ENCODE peak calls at places on chromosomes 1 and 21, in four cellular contexts. B is Karpas-422, X is astrocyte of the cerebellum, O is HCT116. E is an unnamed sample.

GRCh38 chr1:42506576-42506975 is 43.5 kb downstream of the CCDC30 start:
- DNase-seq in B (no peak), X (no peak), O (no peak), E (no peak)

GRCh38 chr1:11940260-11940921 is 5.9 kb downstream of the PLOD1 start:
- DNase-seq in B (no peak), X (no peak), O (no peak), E (no peak)

GRCh38 chr1:177432897-177433296 is 262.1 kb downstream of the BRINP2 start:
- DNase-seq in B (peak; percentile 56), X (no peak), O (no peak), E (peak; percentile 9)

GRCh38 chr1:201736707-201737320 is 92.1 kb upstream of the IPO9 start:
- DNase-seq in B (no peak), X (no peak), O (no peak), E (no peak)

GRCh38 chr21:42162831-42163510 is 56.0 kb upstream of the ABCG1 start:
- DNase-seq in B (no peak), X (no peak), O (no peak), E (no peak)

GRCh38 chr1:99198377-99198776 is 65.9 kb upstream of the PLPPR4 start:
- DNase-seq in B (no peak), X (no peak), O (no peak), E (no peak)

GRCh38 chr1:54289061-54289938 is 89.3 kb downstream of the MRPL37 start:
- DNase-seq in B (no peak), X (no peak), O (no peak), E (no peak)

GRCh38 chr1:56194911-56195310 is 384.5 kb downstream of the PLPP3 start:
- DNase-seq in B (no peak), X (no peak), O (no peak), E (no peak)

GRCh38 chr1:230185076-230186001 is 118.3 kb downstream of the GALNT2 start:
- DNase-seq in B (no peak), X (no peak), O (no peak), E (peak; percentile 50)

GRCh38 chr1:153663211-153663610 is 4.7 kb downstream of the SNAPIN start:
- DNase-seq in B (no peak), X (no peak), O (no peak), E (no peak)

GRCh38 chr1:177969825-177970371 is at the start of gene SEC16B:
- DNase-seq in B (no peak), X (no peak), O (no peak), E (no peak)

GRCh38 chr1:160101717-160102522 is 3.5 kb upstream of the IGSF8 start:
- DNase-seq in B (no peak), X (no peak), O (no peak), E (no peak)

GRCh38 chr1:117048431-117049133 is 11.5 kb upstream of the TTF2 start:
- DNase-seq in B (no peak), X (no peak), O (no peak), E (no peak)

GRCh38 chr1:94327001-94327685 is 89.8 kb upstream of the ARHGAP29 start:
- DNase-seq in B (no peak), X (peak; percentile 22), O (peak; percentile 84), E (no peak)

GRCh38 chr1:39196244-39197215 is 8.0 kb upstream of the MACF1 start:
- DNase-seq in B (no peak), X (peak; percentile 82), O (no peak), E (peak; percentile 97)

GRCh38 chr1:15424146-15424667 is 14.0 kb upstream of the CTRC start:
- DNase-seq in B (peak; percentile 40), X (no peak), O (no peak), E (no peak)

GRCh38 chr1:9901148-9902059 is 8.7 kb downstream of the CTNNBIP1 start:
- DNase-seq in B (no peak), X (no peak), O (no peak), E (no peak)

GRCh38 chr21:39669976-39670671 is 57.4 kb downstream of the B3GALT5 start:
- DNase-seq in B (no peak), X (no peak), O (no peak), E (no peak)

GRCh38 chr1:95013948-95014574 is 58.7 kb downstream of the ALG14 start:
- DNase-seq in B (no peak), X (no peak), O (no peak), E (no peak)

GRCh38 chr1:41073971-41074370 is 52.4 kb upstream of the SLFNL1 start:
- DNase-seq in B (no peak), X (no peak), O (no peak), E (no peak)

GRCh38 chr1:173383341-173383740 is 93.8 kb upstream of the PRDX6 start:
- DNase-seq in B (no peak), X (peak; percentile 33), O (no peak), E (no peak)

GRCh38 chr1:12451560-12451900 is 166.5 kb downstream of the DHRS3 start:
- DNase-seq in B (no peak), X (no peak), O (no peak), E (no peak)

GRCh38 chr1:241934181-241934815 is 23.3 kb upstream of the BECN2 start:
- DNase-seq in B (no peak), X (peak; percentile 75), O (no peak), E (no peak)

GRCh38 chr21:36082140-36082742 is 12.4 kb downstream of the CBR1 start:
- DNase-seq in B (peak; percentile 29), X (no peak), O (no peak), E (no peak)

GRCh38 chr1:29196863-29197589 is 15.3 kb upstream of the SRSF4 start:
- DNase-seq in B (no peak), X (peak; percentile 54), O (no peak), E (no peak)

GRCh38 chr1:185645686-185646085 is 88.5 kb upstream of the HMCN1 start:
- DNase-seq in B (no peak), X (no peak), O (no peak), E (no peak)

GRCh38 chr1:155160128-155160527 is 13.0 kb downstream of the KRTCAP2 start:
- DNase-seq in B (no peak), X (no peak), O (no peak), E (no peak)

GRCh38 chr1:192967211-192967877 is 91.8 kb downstream of the UCHL5 start:
- DNase-seq in B (no peak), X (no peak), O (no peak), E (no peak)

GRCh38 chr1:116232989-116233514 is 121.9 kb downstream of the MAB21L3 start:
- DNase-seq in B (peak; percentile 94), X (no peak), O (no peak), E (no peak)

GRCh38 chr1:93874025-93874651 is 4.9 kb downstream of the DNTTIP2 start:
- DNase-seq in B (peak; percentile 44), X (peak; percentile 38), O (no peak), E (peak; percentile 32)

GRCh38 chr1:157089789-157090188 is 9.8 kb downstream of the ETV3L start:
- DNase-seq in B (no peak), X (no peak), O (no peak), E (no peak)

GRCh38 chr1:180594723-180595122 is 36.0 kb downstream of the OVAAL start:
- DNase-seq in B (no peak), X (no peak), O (no peak), E (no peak)

GRCh38 chr1:147434926-147435325 is 106.4 kb upstream of the BCL9 start:
- DNase-seq in B (peak; percentile 79), X (no peak), O (no peak), E (no peak)

GRCh38 chr1:74995848-74996247 is 138.3 kb upstream of the LHX8 start:
- DNase-seq in B (no peak), X (no peak), O (no peak), E (no peak)

GRCh38 chr1:31831397-31832378 is 15.9 kb upstream of the SPOCD1 start:
- DNase-seq in B (no peak), X (no peak), O (no peak), E (no peak)

GRCh38 chr1:66012076-66012769 is 219.5 kb downstream of the PDE4B start:
- DNase-seq in B (no peak), X (no peak), O (no peak), E (peak; percentile 45)

GRCh38 chr1:36639461-36639860 is 156.7 kb upstream of the CSF3R start:
- DNase-seq in B (no peak), X (no peak), O (no peak), E (no peak)

GRCh38 chr1:240575976-240576666 is 35.8 kb downstream of the GREM2 start:
- DNase-seq in B (no peak), X (peak; percentile 47), O (no peak), E (peak; percentile 82)
- H3K4me3 ChIP-seq in B (peak overlapping the region; percentile 34), X (peak overlapping the region; percentile 0), O (no peak overlapping the region), E (no peak overlapping the region)

GRCh38 chr21:45980697-45981096 is 873 bp upstream of the COL6A1 start:
- DNase-seq in B (no peak), X (no peak), O (no peak), E (no peak)
- H3K4me3 ChIP-seq in B (no peak overlapping the region), X (peak overlapping the region; percentile 36), O (peak overlapping the region; percentile 62), E (peak overlapping the region; percentile 53)

GRCh38 chr1:184296466-184297243 is 90.2 kb upstream of the C1orf21 start:
- DNase-seq in B (no peak), X (peak; percentile 83), O (no peak), E (peak; percentile 76)
- H3K4me3 ChIP-seq in B (no peak overlapping the region), X (no peak overlapping the region), O (no peak overlapping the region), E (no peak overlapping the region)

DNA sequence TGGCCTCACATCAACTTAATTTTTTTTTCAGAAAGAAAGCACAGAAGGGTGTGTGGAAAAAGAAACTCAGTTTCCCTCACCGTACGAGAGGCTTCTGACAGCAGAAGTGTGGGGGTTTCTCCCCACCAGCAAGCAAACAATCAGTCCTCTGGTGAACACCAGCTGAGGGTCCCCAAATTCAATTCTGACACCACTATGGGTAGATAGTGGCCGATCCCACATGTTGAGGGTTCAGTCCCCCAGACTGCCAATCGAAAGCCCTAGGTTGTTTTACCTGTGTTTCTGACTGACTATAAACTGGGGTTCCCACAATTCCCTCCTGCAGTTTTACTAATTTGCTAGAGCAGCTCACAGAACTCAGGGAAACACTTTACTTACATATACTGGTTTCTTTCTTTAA is 2.1 kb downstream of the IFI6 start:
- DNase-seq in B (no peak), X (no peak), O (no peak), E (no peak)
- H3K4me3 ChIP-seq in B (no peak overlapping the region), X (no peak overlapping the region), O (no peak overlapping the region), E (no peak overlapping the region)

E was measured in Jurkat, Clone E6-1.